ENCODE peak calls at places on chromosomes 5 and 9, in ten cellular contexts. One of them, this sample, is unnamed.
A peak's percentile ranks its signal among the peaks of the same experiment; 100 is the strongest.

GRCh38 chr9:106964822-106965525 is 102.0 kb downstream of the ZNF462 start:
- DNase-seq in PC-9: no peak
- DNase-seq in upper lobe of left lung: no peak
- DNase-seq in choroid plexus epithelial cell: no peak
- DNase-seq in ovary: no peak
- DNase-seq in nephron progenitor cell: no peak
- DNase-seq in H4: no peak
- DNase-seq in RWPE1: peak; percentile 43
- DNase-seq in NCI-H2081: no peak
- DNase-seq in RCC 7860: no peak
- DNase-seq in this sample: no peak

GRCh38 chr5:175513297-175513696 is 34.9 kb downstream of the SFXN1 start:
- DNase-seq in ovary: no peak
- DNase-seq in RWPE1: no peak
- DNase-seq in choroid plexus epithelial cell: no peak
- DNase-seq in H4: no peak
- DNase-seq in RCC 7860: no peak
- DNase-seq in upper lobe of left lung: no peak
- DNase-seq in nephron progenitor cell: no peak
- DNase-seq in PC-9: no peak
- DNase-seq in NCI-H2081: no peak
- DNase-seq in this sample: no peak

GRCh38 chr9:4277531-4277991 is 22.3 kb downstream of the GLIS3 start:
- DNase-seq in H4: no peak
- DNase-seq in RWPE1: no peak
- DNase-seq in RCC 7860: peak; percentile 53
- DNase-seq in NCI-H2081: no peak
- DNase-seq in choroid plexus epithelial cell: peak; percentile 50
- DNase-seq in nephron progenitor cell: no peak
- DNase-seq in upper lobe of left lung: no peak
- DNase-seq in PC-9: no peak
- DNase-seq in ovary: no peak
- DNase-seq in this sample: peak; percentile 38

GRCh38 chr5:172881691-172882370 is 47.8 kb downstream of the ERGIC1 start:
- DNase-seq in NCI-H2081: no peak
- DNase-seq in H4: peak; percentile 78
- DNase-seq in PC-9: peak; percentile 97
- DNase-seq in choroid plexus epithelial cell: peak; percentile 69
- DNase-seq in upper lobe of left lung: no peak
- DNase-seq in RWPE1: no peak
- DNase-seq in RCC 7860: peak; percentile 99
- DNase-seq in nephron progenitor cell: no peak
- DNase-seq in ovary: no peak
- DNase-seq in this sample: peak; percentile 24

GRCh38 chr9:110099236-110099741 is 108.7 kb downstream of the C9orf152 start:
- DNase-seq in PC-9: peak; percentile 70
- DNase-seq in upper lobe of left lung: no peak
- DNase-seq in NCI-H2081: peak; percentile 69
- DNase-seq in RCC 7860: no peak
- DNase-seq in RWPE1: peak; percentile 75
- DNase-seq in choroid plexus epithelial cell: peak; percentile 80
- DNase-seq in nephron progenitor cell: no peak
- DNase-seq in ovary: no peak
- DNase-seq in H4: no peak
- DNase-seq in this sample: no peak

GRCh38 chr9:108534741-108535140 is 321.0 kb downstream of the ACTL7B start:
- DNase-seq in RCC 7860: peak; percentile 72
- DNase-seq in RWPE1: peak; percentile 81
- DNase-seq in ovary: no peak
- DNase-seq in choroid plexus epithelial cell: peak; percentile 74
- DNase-seq in NCI-H2081: no peak
- DNase-seq in upper lobe of left lung: no peak
- DNase-seq in H4: peak; percentile 84
- DNase-seq in nephron progenitor cell: no peak
- DNase-seq in PC-9: peak; percentile 66
- DNase-seq in this sample: peak; percentile 23

GRCh38 chr9:134059188-134059641 is 8.6 kb downstream of the BRD3 start:
- DNase-seq in RCC 7860: no peak
- DNase-seq in choroid plexus epithelial cell: no peak
- DNase-seq in nephron progenitor cell: no peak
- DNase-seq in PC-9: no peak
- DNase-seq in upper lobe of left lung: peak; percentile 46
- DNase-seq in NCI-H2081: no peak
- DNase-seq in H4: no peak
- DNase-seq in RWPE1: no peak
- DNase-seq in ovary: peak; percentile 31
- DNase-seq in this sample: no peak

GRCh38 chr5:143494162-143494561 is 90.7 kb upstream of the NR3C1 start:
- DNase-seq in choroid plexus epithelial cell: peak; percentile 85
- DNase-seq in RCC 7860: peak; percentile 31
- DNase-seq in upper lobe of left lung: no peak
- DNase-seq in H4: peak; percentile 48
- DNase-seq in PC-9: peak; percentile 71
- DNase-seq in NCI-H2081: no peak
- DNase-seq in ovary: no peak
- DNase-seq in nephron progenitor cell: no peak
- DNase-seq in RWPE1: peak; percentile 78
- DNase-seq in this sample: no peak

GRCh38 chr5:90554358-90555006 is 4.1 kb upstream of the ADGRV1 start:
- DNase-seq in NCI-H2081: no peak
- DNase-seq in nephron progenitor cell: no peak
- DNase-seq in PC-9: no peak
- DNase-seq in RCC 7860: no peak
- DNase-seq in ovary: no peak
- DNase-seq in choroid plexus epithelial cell: no peak
- DNase-seq in upper lobe of left lung: no peak
- DNase-seq in RWPE1: no peak
- DNase-seq in H4: no peak
- DNase-seq in this sample: no peak

GRCh38 chr9:91534374-91534773 is 110.7 kb upstream of the NFIL3 start:
- DNase-seq in upper lobe of left lung: no peak
- DNase-seq in NCI-H2081: no peak
- DNase-seq in RWPE1: peak; percentile 67
- DNase-seq in PC-9: no peak
- DNase-seq in nephron progenitor cell: no peak
- DNase-seq in ovary: no peak
- DNase-seq in RCC 7860: peak; percentile 67
- DNase-seq in H4: no peak
- DNase-seq in choroid plexus epithelial cell: peak; percentile 52
- DNase-seq in this sample: no peak

GRCh38 chr5:112417931-112418358 is 1.1 kb downstream of the EPB41L4A start:
- DNase-seq in ovary: peak; percentile 42
- DNase-seq in PC-9: peak; percentile 37
- DNase-seq in RWPE1: peak; percentile 30
- DNase-seq in upper lobe of left lung: no peak
- DNase-seq in nephron progenitor cell: peak; percentile 18
- DNase-seq in RCC 7860: peak; percentile 14
- DNase-seq in choroid plexus epithelial cell: peak; percentile 24
- DNase-seq in H4: no peak
- DNase-seq in NCI-H2081: no peak
- DNase-seq in this sample: peak; percentile 13

GRCh38 chr5:12330993-12331588 is 426.8 kb upstream of the CTNND2 start:
- DNase-seq in RCC 7860: no peak
- DNase-seq in upper lobe of left lung: no peak
- DNase-seq in PC-9: no peak
- DNase-seq in nephron progenitor cell: no peak
- DNase-seq in NCI-H2081: no peak
- DNase-seq in RWPE1: no peak
- DNase-seq in H4: no peak
- DNase-seq in ovary: no peak
- DNase-seq in choroid plexus epithelial cell: no peak
- DNase-seq in this sample: no peak

GRCh38 chr9:107051392-107051791 is 188.4 kb downstream of the ZNF462 start:
- DNase-seq in RCC 7860: no peak
- DNase-seq in H4: no peak
- DNase-seq in upper lobe of left lung: no peak
- DNase-seq in ovary: no peak
- DNase-seq in PC-9: no peak
- DNase-seq in NCI-H2081: no peak
- DNase-seq in RWPE1: no peak
- DNase-seq in nephron progenitor cell: no peak
- DNase-seq in choroid plexus epithelial cell: no peak
- DNase-seq in this sample: no peak

This sample was measured in foreskin melanocyte.